ENCODE peak calls at places on chromosomes 16 and 17, in eight cellular contexts. T is AG10803; W is H9; X is brain microvascular endothelial cell; M is cardiac fibroblast; F is fibroblast of the aortic adventitia; N is activated CD8-positive, alpha-beta T cell treated with anti-CD3 and anti-CD28 coated beads for 36 hours; R is glutamatergic neuron. E is an unnamed sample.
A peak's percentile ranks its signal among the peaks of the same experiment; 100 is the strongest.

GRCh38 chr16:30660424-30661251 is 2.4 kb downstream of the FBRS start:
- DNase-seq in R (no peak), N (peak; percentile 95), M (peak; percentile 61), F (no peak), T (no peak), W (no peak), X (peak; percentile 50), E (no peak)

GRCh38 chr16:20611350-20611902 is 35.3 kb upstream of the ACSM2B start:
- DNase-seq in M (no peak), N (no peak), F (no peak), T (no peak), R (no peak), X (no peak), W (no peak), E (no peak)

GRCh38 chr17:73595068-73595865 is 49.0 kb downstream of the SDK2 start:
- DNase-seq in R (peak; percentile 71), N (peak; percentile 73), T (peak; percentile 62), W (peak; percentile 92), M (no peak), F (no peak), X (no peak), E (peak; percentile 24)

GRCh38 chr16:85205747-85206471 is 93.6 kb upstream of the CIBAR2 start:
- DNase-seq in T (no peak), N (no peak), X (no peak), R (peak; percentile 55), W (no peak), F (peak; percentile 48), M (peak; percentile 44), E (no peak)

GRCh38 chr16:47049901-47050583 is 76.6 kb upstream of the DNAJA2 start:
- DNase-seq in X (no peak), M (no peak), N (no peak), T (no peak), W (no peak), R (no peak), F (no peak), E (no peak)

GRCh38 chr17:67377727-67378443 is 804 bp downstream of the PITPNC1 start:
- DNase-seq in F (peak; percentile 46), T (peak; percentile 50), M (peak; percentile 43), N (peak; percentile 65), X (no peak), R (peak; percentile 72), W (peak; percentile 69), E (peak; percentile 35)

GRCh38 chr16:82657239-82657638 is 30.5 kb downstream of the CDH13 start:
- DNase-seq in F (peak; percentile 84), X (peak; percentile 86), N (no peak), M (peak; percentile 64), W (no peak), T (peak; percentile 81), R (no peak), E (peak; percentile 20)

GRCh38 chr16:70253291-70254094 is 1.8 kb upstream of the EXOSC6 start:
- DNase-seq in T (peak; percentile 40), X (peak; percentile 54), F (peak; percentile 41), W (peak; percentile 71), N (peak; percentile 64), M (peak; percentile 55), R (peak; percentile 63), E (peak; percentile 46)

GRCh38 chr16:75254359-75254837 is 3.0 kb upstream of the BCAR1 start:
- DNase-seq in M (peak; percentile 63), X (peak; percentile 64), R (no peak), T (peak; percentile 98), W (peak; percentile 78), N (no peak), F (peak; percentile 36), E (peak; percentile 88)

GRCh38 chr16:17775061-17775460 is 304.3 kb upstream of the XYLT1 start:
- DNase-seq in M (peak; percentile 26), T (peak; percentile 48), X (peak; percentile 78), R (no peak), W (no peak), N (no peak), F (no peak), E (no peak)

GRCh38 chr17:65000798-65001197 is 55.7 kb downstream of the GNA13 start:
- DNase-seq in W (no peak), M (no peak), X (no peak), F (no peak), T (no peak), R (no peak), N (no peak), E (no peak)

GRCh38 chr17:77716289-77716929 is 242.1 kb upstream of the TNRC6C start:
- DNase-seq in W (peak; percentile 15), F (peak; percentile 18), R (no peak), X (no peak), M (no peak), N (no peak), T (no peak), E (peak; percentile 14)

GRCh38 chr17:43660262-43660661 is 1.5 kb downstream of the MEOX1 start:
- DNase-seq in F (no peak), X (no peak), R (no peak), W (no peak), N (no peak), T (no peak), M (no peak), E (no peak)

GRCh38 chr17:36117505-36118382 is 14.1 kb downstream of the CCL4 start:
- DNase-seq in N (peak; percentile 67), W (no peak), X (no peak), M (no peak), R (no peak), T (no peak), F (no peak), E (no peak)

GRCh38 chr16:47987136-47987535 is 168.7 kb downstream of the ABCC12 start:
- DNase-seq in R (no peak), X (no peak), N (no peak), M (no peak), W (no peak), T (no peak), F (no peak), E (no peak)

GRCh38 chr17:45086865-45087495 is 25.9 kb downstream of the NMT1 start:
- DNase-seq in X (no peak), M (no peak), N (no peak), F (no peak), W (no peak), T (no peak), R (no peak), E (no peak)

GRCh38 chr16:20904507-20905079 is 4.0 kb downstream of the LYRM1 start:
- DNase-seq in R (no peak), T (peak; percentile 82), W (no peak), X (peak; percentile 71), F (peak; percentile 96), N (peak; percentile 35), M (peak; percentile 83), E (peak; percentile 42)

GRCh38 chr17:76558210-76559095 is 18.6 kb downstream of the PRCD start:
- DNase-seq in W (no peak), N (peak; percentile 31), R (no peak), M (peak; percentile 53), F (peak; percentile 53), T (no peak), X (no peak), E (no peak)
- TF ChIP-seq CTCF in W (peak; percentile 54), N (peak; percentile 30), R (peak; percentile 12), M (peak; percentile 56), F (peak; percentile 59), T (peak; percentile 64), X (peak; percentile 68), E (peak; percentile 43)

GRCh38 chr16:67457611-67458010 is 23.3 kb downstream of the ATP6V0D1 start:
- DNase-seq in W (no peak), F (no peak), X (no peak), R (peak; percentile 32), M (no peak), N (no peak), T (no peak), E (no peak)

GRCh38 chr16:67458121-67458641 is 22.8 kb downstream of the ATP6V0D1 start:
- DNase-seq in F (no peak), T (no peak), X (no peak), M (no peak), W (no peak), R (no peak), N (no peak), E (no peak)

GRCh38 chr16:67454104-67454503 is 23.2 kb downstream of the HSD11B2 start:
- DNase-seq in N (no peak), X (no peak), T (no peak), W (no peak), M (no peak), F (no peak), R (no peak), E (no peak)

GRCh38 chr16:67454852-67455251 is 23.9 kb downstream of the HSD11B2 start:
- DNase-seq in M (no peak), T (no peak), F (no peak), R (no peak), N (no peak), X (no peak), W (no peak), E (no peak)

GRCh38 chr16:67456383-67457140 is 24.4 kb downstream of the ATP6V0D1 start:
- DNase-seq in T (peak; percentile 78), F (peak; percentile 89), X (peak; percentile 13), R (peak; percentile 45), W (no peak), M (peak; percentile 57), N (no peak), E (peak; percentile 25)
- TF ChIP-seq CTCF in T (peak; percentile 71), F (peak; percentile 84), X (peak; percentile 64), R (peak; percentile 34), W (peak; percentile 68), M (peak; percentile 65), N (peak; percentile 24), E (peak; percentile 32)

DNA sequence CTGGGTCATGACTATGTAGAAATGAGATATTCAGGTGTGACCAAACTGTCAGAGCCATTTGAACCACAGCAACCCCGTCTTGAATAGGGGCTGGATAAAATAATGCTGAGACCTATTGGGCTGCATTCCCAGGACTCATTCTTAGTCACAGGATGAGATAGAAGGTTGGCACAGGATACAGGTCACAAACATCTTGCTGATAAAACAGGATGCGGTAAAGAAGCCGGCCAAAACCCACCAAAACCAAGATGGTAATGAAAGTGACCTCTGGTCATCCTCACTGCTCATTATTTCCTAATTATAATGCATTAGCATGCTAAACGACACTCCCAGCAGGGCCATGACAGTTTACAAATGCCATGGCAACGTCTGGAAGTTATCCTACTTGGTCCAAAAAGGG is 545.5 kb downstream of the TMEM114 start:
- DNase-seq in T (no peak), N (no peak), F (no peak), M (no peak), X (no peak), W (no peak), R (no peak), E (no peak)
- TF ChIP-seq CTCF in T (no peak), N (no peak), F (no peak), M (no peak), X (no peak), W (no peak), R (no peak), E (no peak)

DNA sequence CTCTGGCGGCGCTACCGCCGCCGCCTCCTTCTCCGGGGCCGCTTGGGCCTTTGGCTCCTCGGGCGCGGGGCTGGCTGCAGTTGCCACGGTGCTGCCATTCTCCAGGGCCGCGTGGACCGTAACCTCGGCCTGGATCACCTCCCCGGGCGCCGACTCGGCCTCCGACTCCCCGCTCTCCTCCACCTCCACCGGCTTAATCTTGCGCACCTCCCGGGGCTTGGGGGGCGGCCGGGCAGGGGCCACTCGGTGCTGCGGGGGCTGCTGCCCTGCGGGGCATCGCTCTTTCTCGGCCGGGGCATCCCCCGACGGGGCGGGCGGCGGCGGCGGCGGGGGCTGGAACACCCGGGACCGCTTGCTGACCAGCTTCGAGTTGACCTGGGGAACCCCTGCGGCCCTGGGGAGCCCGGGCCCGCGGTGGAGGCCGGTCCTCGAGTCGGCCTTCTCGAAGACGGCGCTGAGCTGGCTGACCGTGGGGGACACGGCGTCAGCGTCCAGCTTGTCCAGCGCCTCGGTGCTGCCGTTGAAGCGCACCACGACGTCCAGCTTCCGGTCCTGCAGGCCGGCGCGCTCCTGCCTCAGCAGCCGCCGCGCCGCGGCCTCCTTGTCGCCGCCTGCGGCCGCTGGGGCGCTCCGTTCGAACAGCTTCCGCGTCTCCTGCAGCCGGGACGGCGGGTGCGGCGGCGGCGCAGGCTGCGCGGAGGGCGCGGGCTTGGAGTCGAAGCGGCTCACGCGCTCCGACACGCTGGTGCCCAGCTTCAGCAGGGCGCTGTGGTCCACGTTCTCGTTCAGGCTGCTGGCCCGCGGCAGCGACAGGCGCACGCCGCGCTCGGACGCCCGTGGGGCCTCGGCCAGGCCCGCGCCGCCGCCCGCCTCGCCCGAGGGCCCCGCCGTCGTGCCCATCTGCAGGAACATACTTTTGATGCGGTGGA is 788 bp downstream of the PPP1R9B start:
- DNase-seq in M (peak; percentile 62), X (no peak), W (peak; percentile 69), F (peak; percentile 29), R (peak; percentile 63), N (peak; percentile 57), T (peak; percentile 60), E (peak; percentile 50)
- TF ChIP-seq CTCF in M (no peak), X (peak; percentile 1), W (no peak), F (no peak), R (no peak), N (no peak), T (no peak), E (no peak)

E was measured in MCF 10A.